ENCODE peak calls at places on chromosome 11, in six cellular contexts. One of them, this sample, is unnamed.

GRCh38 chr11:2146051-2146450 is 6.9 kb upstream of the IGF2 start:
- DNase-seq in psoas muscle: no peak
- DNase-seq in stimulated activated CD4-positive, alpha-beta T cell treated with anti-CD3 and anti-CD28 coated beads, Interleukin-4, amount 100 ng/mL, for 48 hours: no peak
- DNase-seq in left cardiac atrium: no peak
- DNase-seq in tibial artery: no peak
- DNase-seq in activated CD4-positive, alpha-beta T cell treated with anti-CD3 and anti-CD28 coated beads, Interleukin-2, amount 50 U/mL, for 48 hours: no peak
- DNase-seq in this sample: no peak

GRCh38 chr11:130043575-130043974 is 26.1 kb upstream of the APLP2 start:
- DNase-seq in stimulated activated CD4-positive, alpha-beta T cell treated with anti-CD3 and anti-CD28 coated beads, Interleukin-4, amount 100 ng/mL, for 48 hours: no peak
- DNase-seq in left cardiac atrium: no peak
- DNase-seq in psoas muscle: no peak
- DNase-seq in tibial artery: no peak
- DNase-seq in activated CD4-positive, alpha-beta T cell treated with anti-CD3 and anti-CD28 coated beads, Interleukin-2, amount 50 U/mL, for 48 hours: no peak
- DNase-seq in this sample: no peak

GRCh38 chr11:30741039-30741550 is 154.9 kb upstream of the MPPED2 start:
- DNase-seq in tibial artery: no peak
- DNase-seq in psoas muscle: no peak
- DNase-seq in activated CD4-positive, alpha-beta T cell treated with anti-CD3 and anti-CD28 coated beads, Interleukin-2, amount 50 U/mL, for 48 hours: no peak
- DNase-seq in left cardiac atrium: no peak
- DNase-seq in stimulated activated CD4-positive, alpha-beta T cell treated with anti-CD3 and anti-CD28 coated beads, Interleukin-4, amount 100 ng/mL, for 48 hours: no peak
- DNase-seq in this sample: no peak

GRCh38 chr11:122813176-122813917 is 25.0 kb upstream of the CRTAM start:
- DNase-seq in left cardiac atrium: no peak
- DNase-seq in tibial artery: no peak
- DNase-seq in psoas muscle: no peak
- DNase-seq in stimulated activated CD4-positive, alpha-beta T cell treated with anti-CD3 and anti-CD28 coated beads, Interleukin-4, amount 100 ng/mL, for 48 hours: no peak
- DNase-seq in activated CD4-positive, alpha-beta T cell treated with anti-CD3 and anti-CD28 coated beads, Interleukin-2, amount 50 U/mL, for 48 hours: no peak
- DNase-seq in this sample: no peak

GRCh38 chr11:69923641-69924307 is 104.6 kb upstream of the FGF3 start:
- DNase-seq in activated CD4-positive, alpha-beta T cell treated with anti-CD3 and anti-CD28 coated beads, Interleukin-2, amount 50 U/mL, for 48 hours: no peak
- DNase-seq in left cardiac atrium: no peak
- DNase-seq in tibial artery: peak
- DNase-seq in psoas muscle: no peak
- DNase-seq in stimulated activated CD4-positive, alpha-beta T cell treated with anti-CD3 and anti-CD28 coated beads, Interleukin-4, amount 100 ng/mL, for 48 hours: no peak
- DNase-seq in this sample: no peak

GRCh38 chr11:133269272-133269671 is 263.0 kb downstream of the OPCML start:
- DNase-seq in activated CD4-positive, alpha-beta T cell treated with anti-CD3 and anti-CD28 coated beads, Interleukin-2, amount 50 U/mL, for 48 hours: no peak
- DNase-seq in left cardiac atrium: no peak
- DNase-seq in tibial artery: no peak
- DNase-seq in psoas muscle: no peak
- DNase-seq in stimulated activated CD4-positive, alpha-beta T cell treated with anti-CD3 and anti-CD28 coated beads, Interleukin-4, amount 100 ng/mL, for 48 hours: no peak
- DNase-seq in this sample: no peak

GRCh38 chr11:33996498-33997454 is 54.8 kb upstream of the CAPRIN1 start:
- DNase-seq in left cardiac atrium: peak
- DNase-seq in stimulated activated CD4-positive, alpha-beta T cell treated with anti-CD3 and anti-CD28 coated beads, Interleukin-4, amount 100 ng/mL, for 48 hours: peak
- DNase-seq in psoas muscle: peak
- DNase-seq in tibial artery: peak
- DNase-seq in activated CD4-positive, alpha-beta T cell treated with anti-CD3 and anti-CD28 coated beads, Interleukin-2, amount 50 U/mL, for 48 hours: peak
- DNase-seq in this sample: peak

GRCh38 chr11:96199563-96200025 is 143.4 kb downstream of the MAML2 start:
- DNase-seq in tibial artery: no peak
- DNase-seq in activated CD4-positive, alpha-beta T cell treated with anti-CD3 and anti-CD28 coated beads, Interleukin-2, amount 50 U/mL, for 48 hours: no peak
- DNase-seq in stimulated activated CD4-positive, alpha-beta T cell treated with anti-CD3 and anti-CD28 coated beads, Interleukin-4, amount 100 ng/mL, for 48 hours: no peak
- DNase-seq in left cardiac atrium: no peak
- DNase-seq in psoas muscle: no peak
- DNase-seq in this sample: no peak

GRCh38 chr11:19537803-19538453 is 174.7 kb upstream of the NAV2 start:
- DNase-seq in left cardiac atrium: no peak
- DNase-seq in tibial artery: no peak
- DNase-seq in psoas muscle: no peak
- DNase-seq in activated CD4-positive, alpha-beta T cell treated with anti-CD3 and anti-CD28 coated beads, Interleukin-2, amount 50 U/mL, for 48 hours: no peak
- DNase-seq in stimulated activated CD4-positive, alpha-beta T cell treated with anti-CD3 and anti-CD28 coated beads, Interleukin-4, amount 100 ng/mL, for 48 hours: no peak
- DNase-seq in this sample: no peak

GRCh38 chr11:62605467-62605866 is 3.8 kb upstream of the MTA2 start:
- DNase-seq in left cardiac atrium: no peak
- DNase-seq in stimulated activated CD4-positive, alpha-beta T cell treated with anti-CD3 and anti-CD28 coated beads, Interleukin-4, amount 100 ng/mL, for 48 hours: no peak
- DNase-seq in activated CD4-positive, alpha-beta T cell treated with anti-CD3 and anti-CD28 coated beads, Interleukin-2, amount 50 U/mL, for 48 hours: no peak
- DNase-seq in tibial artery: no peak
- DNase-seq in psoas muscle: no peak
- DNase-seq in this sample: no peak

GRCh38 chr11:133714471-133715375 is 130.6 kb downstream of the SPATA19 start:
- DNase-seq in activated CD4-positive, alpha-beta T cell treated with anti-CD3 and anti-CD28 coated beads, Interleukin-2, amount 50 U/mL, for 48 hours: no peak
- DNase-seq in left cardiac atrium: no peak
- DNase-seq in stimulated activated CD4-positive, alpha-beta T cell treated with anti-CD3 and anti-CD28 coated beads, Interleukin-4, amount 100 ng/mL, for 48 hours: no peak
- DNase-seq in psoas muscle: no peak
- DNase-seq in tibial artery: no peak
- DNase-seq in this sample: no peak

GRCh38 chr11:131910491-131911387 is 540.3 kb downstream of the NTM start:
- DNase-seq in stimulated activated CD4-positive, alpha-beta T cell treated with anti-CD3 and anti-CD28 coated beads, Interleukin-4, amount 100 ng/mL, for 48 hours: no peak
- DNase-seq in psoas muscle: peak
- DNase-seq in left cardiac atrium: no peak
- DNase-seq in activated CD4-positive, alpha-beta T cell treated with anti-CD3 and anti-CD28 coated beads, Interleukin-2, amount 50 U/mL, for 48 hours: no peak
- DNase-seq in tibial artery: no peak
- DNase-seq in this sample: no peak

GRCh38 chr11:58992489-58992888 is 53.2 kb downstream of the GLYATL1 start:
- DNase-seq in activated CD4-positive, alpha-beta T cell treated with anti-CD3 and anti-CD28 coated beads, Interleukin-2, amount 50 U/mL, for 48 hours: no peak
- DNase-seq in psoas muscle: no peak
- DNase-seq in tibial artery: no peak
- DNase-seq in left cardiac atrium: no peak
- DNase-seq in stimulated activated CD4-positive, alpha-beta T cell treated with anti-CD3 and anti-CD28 coated beads, Interleukin-4, amount 100 ng/mL, for 48 hours: no peak
- DNase-seq in this sample: no peak

GRCh38 chr11:123241874-123242538 is 47.0 kb upstream of the CLMP start:
- DNase-seq in tibial artery: no peak
- DNase-seq in left cardiac atrium: no peak
- DNase-seq in stimulated activated CD4-positive, alpha-beta T cell treated with anti-CD3 and anti-CD28 coated beads, Interleukin-4, amount 100 ng/mL, for 48 hours: no peak
- DNase-seq in activated CD4-positive, alpha-beta T cell treated with anti-CD3 and anti-CD28 coated beads, Interleukin-2, amount 50 U/mL, for 48 hours: no peak
- DNase-seq in psoas muscle: no peak
- DNase-seq in this sample: no peak

GRCh38 chr11:83628622-83629347 is 342.6 kb upstream of the CCDC90B start:
- DNase-seq in psoas muscle: no peak
- DNase-seq in activated CD4-positive, alpha-beta T cell treated with anti-CD3 and anti-CD28 coated beads, Interleukin-2, amount 50 U/mL, for 48 hours: no peak
- DNase-seq in stimulated activated CD4-positive, alpha-beta T cell treated with anti-CD3 and anti-CD28 coated beads, Interleukin-4, amount 100 ng/mL, for 48 hours: no peak
- DNase-seq in left cardiac atrium: no peak
- DNase-seq in tibial artery: no peak
- DNase-seq in this sample: no peak

GRCh38 chr11:64255135-64256128 is 4.1 kb downstream of the PLCB3 start:
- DNase-seq in left cardiac atrium: no peak
- DNase-seq in tibial artery: no peak
- DNase-seq in stimulated activated CD4-positive, alpha-beta T cell treated with anti-CD3 and anti-CD28 coated beads, Interleukin-4, amount 100 ng/mL, for 48 hours: no peak
- DNase-seq in psoas muscle: no peak
- DNase-seq in activated CD4-positive, alpha-beta T cell treated with anti-CD3 and anti-CD28 coated beads, Interleukin-2, amount 50 U/mL, for 48 hours: no peak
- DNase-seq in this sample: no peak

GRCh38 chr11:12696911-12697581 is 22.8 kb downstream of the TEAD1 start:
- DNase-seq in stimulated activated CD4-positive, alpha-beta T cell treated with anti-CD3 and anti-CD28 coated beads, Interleukin-4, amount 100 ng/mL, for 48 hours: no peak
- DNase-seq in left cardiac atrium: no peak
- DNase-seq in activated CD4-positive, alpha-beta T cell treated with anti-CD3 and anti-CD28 coated beads, Interleukin-2, amount 50 U/mL, for 48 hours: no peak
- DNase-seq in psoas muscle: no peak
- DNase-seq in tibial artery: no peak
- DNase-seq in this sample: no peak

GRCh38 chr11:111814567-111814966 is 48.4 kb upstream of the PPP2R1B start:
- DNase-seq in activated CD4-positive, alpha-beta T cell treated with anti-CD3 and anti-CD28 coated beads, Interleukin-2, amount 50 U/mL, for 48 hours: no peak
- DNase-seq in stimulated activated CD4-positive, alpha-beta T cell treated with anti-CD3 and anti-CD28 coated beads, Interleukin-4, amount 100 ng/mL, for 48 hours: no peak
- DNase-seq in tibial artery: no peak
- DNase-seq in left cardiac atrium: no peak
- DNase-seq in psoas muscle: no peak
- DNase-seq in this sample: no peak

GRCh38 chr11:36480833-36481232 is 29.2 kb downstream of the TRAF6 start:
- DNase-seq in activated CD4-positive, alpha-beta T cell treated with anti-CD3 and anti-CD28 coated beads, Interleukin-2, amount 50 U/mL, for 48 hours: no peak
- DNase-seq in left cardiac atrium: no peak
- DNase-seq in stimulated activated CD4-positive, alpha-beta T cell treated with anti-CD3 and anti-CD28 coated beads, Interleukin-4, amount 100 ng/mL, for 48 hours: no peak
- DNase-seq in psoas muscle: no peak
- DNase-seq in tibial artery: no peak
- DNase-seq in this sample: no peak

GRCh38 chr11:96276836-96277235 is 66.2 kb downstream of the MAML2 start:
- DNase-seq in psoas muscle: no peak
- DNase-seq in left cardiac atrium: no peak
- DNase-seq in stimulated activated CD4-positive, alpha-beta T cell treated with anti-CD3 and anti-CD28 coated beads, Interleukin-4, amount 100 ng/mL, for 48 hours: no peak
- DNase-seq in tibial artery: no peak
- DNase-seq in activated CD4-positive, alpha-beta T cell treated with anti-CD3 and anti-CD28 coated beads, Interleukin-2, amount 50 U/mL, for 48 hours: no peak
- DNase-seq in this sample: no peak

GRCh38 chr11:109864834-109865557 is 228.2 kb upstream of the ZC3H12C start:
- DNase-seq in left cardiac atrium: no peak
- DNase-seq in stimulated activated CD4-positive, alpha-beta T cell treated with anti-CD3 and anti-CD28 coated beads, Interleukin-4, amount 100 ng/mL, for 48 hours: no peak
- DNase-seq in psoas muscle: no peak
- DNase-seq in activated CD4-positive, alpha-beta T cell treated with anti-CD3 and anti-CD28 coated beads, Interleukin-2, amount 50 U/mL, for 48 hours: no peak
- DNase-seq in tibial artery: no peak
- DNase-seq in this sample: no peak

GRCh38 chr11:10314199-10315072 is 9.6 kb downstream of the ADM start:
- DNase-seq in tibial artery: no peak
- DNase-seq in psoas muscle: no peak
- DNase-seq in left cardiac atrium: no peak
- DNase-seq in activated CD4-positive, alpha-beta T cell treated with anti-CD3 and anti-CD28 coated beads, Interleukin-2, amount 50 U/mL, for 48 hours: no peak
- DNase-seq in stimulated activated CD4-positive, alpha-beta T cell treated with anti-CD3 and anti-CD28 coated beads, Interleukin-4, amount 100 ng/mL, for 48 hours: no peak
- DNase-seq in this sample: no peak

GRCh38 chr11:91163619-91164451 is 941.0 kb upstream of the CHORDC1 start:
- DNase-seq in stimulated activated CD4-positive, alpha-beta T cell treated with anti-CD3 and anti-CD28 coated beads, Interleukin-4, amount 100 ng/mL, for 48 hours: no peak
- DNase-seq in tibial artery: no peak
- DNase-seq in activated CD4-positive, alpha-beta T cell treated with anti-CD3 and anti-CD28 coated beads, Interleukin-2, amount 50 U/mL, for 48 hours: no peak
- DNase-seq in psoas muscle: no peak
- DNase-seq in left cardiac atrium: no peak
- DNase-seq in this sample: no peak

GRCh38 chr11:117928818-117929567 is at the start of gene TMPRSS13:
- DNase-seq in left cardiac atrium: peak
- DNase-seq in psoas muscle: no peak
- DNase-seq in tibial artery: peak
- DNase-seq in activated CD4-positive, alpha-beta T cell treated with anti-CD3 and anti-CD28 coated beads, Interleukin-2, amount 50 U/mL, for 48 hours: no peak
- DNase-seq in stimulated activated CD4-positive, alpha-beta T cell treated with anti-CD3 and anti-CD28 coated beads, Interleukin-4, amount 100 ng/mL, for 48 hours: no peak
- DNase-seq in this sample: no peak

GRCh38 chr11:124380585-124380984 is 3.7 kb downstream of the OR8B2 start:
- DNase-seq in tibial artery: no peak
- DNase-seq in left cardiac atrium: no peak
- DNase-seq in activated CD4-positive, alpha-beta T cell treated with anti-CD3 and anti-CD28 coated beads, Interleukin-2, amount 50 U/mL, for 48 hours: no peak
- DNase-seq in psoas muscle: no peak
- DNase-seq in stimulated activated CD4-positive, alpha-beta T cell treated with anti-CD3 and anti-CD28 coated beads, Interleukin-4, amount 100 ng/mL, for 48 hours: no peak
- DNase-seq in this sample: no peak

GRCh38 chr11:32396331-32396730 is 39.0 kb downstream of the WT1 start:
- DNase-seq in tibial artery: no peak
- DNase-seq in psoas muscle: no peak
- DNase-seq in left cardiac atrium: no peak
- DNase-seq in stimulated activated CD4-positive, alpha-beta T cell treated with anti-CD3 and anti-CD28 coated beads, Interleukin-4, amount 100 ng/mL, for 48 hours: no peak
- DNase-seq in activated CD4-positive, alpha-beta T cell treated with anti-CD3 and anti-CD28 coated beads, Interleukin-2, amount 50 U/mL, for 48 hours: no peak
- DNase-seq in this sample: no peak

GRCh38 chr11:65645710-65646109 is 7.8 kb downstream of the SIPA1 start:
- DNase-seq in activated CD4-positive, alpha-beta T cell treated with anti-CD3 and anti-CD28 coated beads, Interleukin-2, amount 50 U/mL, for 48 hours: no peak
- DNase-seq in psoas muscle: no peak
- DNase-seq in left cardiac atrium: no peak
- DNase-seq in tibial artery: no peak
- DNase-seq in stimulated activated CD4-positive, alpha-beta T cell treated with anti-CD3 and anti-CD28 coated beads, Interleukin-4, amount 100 ng/mL, for 48 hours: no peak
- DNase-seq in this sample: no peak

This sample was measured in K562.